ENCODE peak calls at places on chromosomes 2 and 18, in ten cellular contexts. B, A, J, K, C, L, Y, P, V and M are unnamed samples.

GRCh38 chr18:24659837-24660720 is 199.6 kb downstream of the HRH4 start:
- DNase-seq in K (peak; percentile 3), A (no peak), V (peak; percentile 17), P (no peak), B (peak; percentile 17), Y (peak; percentile 61), J (peak; percentile 35), C (no peak), L (peak; percentile 7), M (no peak)

GRCh38 chr2:215994901-215995300 is 18.4 kb downstream of the MREG start:
- DNase-seq in B (no peak), L (no peak), K (no peak), Y (no peak), V (no peak), C (no peak), A (no peak), J (no peak), P (no peak), M (no peak)

GRCh38 chr18:70235478-70235877 is 30.0 kb upstream of the RTTN start:
- DNase-seq in K (no peak), B (no peak), C (no peak), Y (no peak), L (no peak), J (no peak), V (no peak), A (no peak), P (no peak), M (no peak)

GRCh38 chr2:209422191-209422754 is 1.6 kb upstream of the MAP2 start:
- DNase-seq in P (no peak), K (no peak), V (no peak), J (no peak), C (no peak), B (no peak), A (no peak), Y (peak; percentile 12), L (peak; percentile 11), M (no peak)

GRCh38 chr2:176188218-176188968 is at the start of gene HOXD1:
- DNase-seq in V (no peak), J (no peak), B (peak; percentile 49), L (peak; percentile 22), P (peak; percentile 54), Y (peak; percentile 84), K (no peak), A (no peak), C (no peak), M (no peak)

GRCh38 chr2:16123881-16124780 is 183.8 kb downstream of the MYCN start:
- DNase-seq in C (no peak), K (no peak), L (no peak), Y (no peak), B (no peak), J (no peak), P (no peak), A (no peak), V (no peak), M (no peak)

GRCh38 chr18:39724652-39725051 is 2159.1 kb upstream of the CELF4 start:
- DNase-seq in L (no peak), K (no peak), J (no peak), B (no peak), P (no peak), V (no peak), Y (peak; percentile 14), A (no peak), C (no peak), M (no peak)

GRCh38 chr18:74148543-74149070 is 284 bp downstream of the TIMM21 start:
- DNase-seq in B (no peak), V (no peak), A (no peak), K (no peak), J (no peak), L (no peak), P (no peak), C (no peak), Y (no peak), M (no peak)

GRCh38 chr2:56749152-56749752 is 565.5 kb downstream of the CCDC85A start:
- DNase-seq in B (peak; percentile 4), J (peak; percentile 55), Y (peak; percentile 58), L (peak; percentile 54), V (no peak), K (peak; percentile 56), A (peak; percentile 43), P (peak; percentile 2), C (no peak), M (no peak)

GRCh38 chr2:44844651-44845270 is 96.7 kb upstream of the SIX3 start:
- DNase-seq in P (no peak), V (no peak), A (no peak), Y (peak; percentile 29), J (no peak), K (no peak), B (no peak), C (no peak), L (no peak), M (no peak)

GRCh38 chr18:42654561-42654960 is 460.9 kb downstream of the RIT2 start:
- DNase-seq in V (no peak), C (no peak), K (peak; percentile 2), B (no peak), A (no peak), J (no peak), Y (peak; percentile 4), P (no peak), L (no peak), M (no peak)

GRCh38 chr2:33598472-33599174 is 476 bp downstream of the FAM98A start:
- DNase-seq in J (peak; percentile 68), V (peak; percentile 50), K (peak; percentile 79), P (peak; percentile 56), Y (peak; percentile 81), L (no peak), B (peak; percentile 53), C (peak; percentile 51), A (peak; percentile 49), M (no peak)

GRCh38 chr2:25207078-25207545 is 38.7 kb upstream of the POMC start:
- DNase-seq in K (no peak), V (no peak), P (peak; percentile 58), L (no peak), J (no peak), Y (no peak), B (no peak), A (no peak), C (no peak), M (no peak)

GRCh38 chr2:40451926-40452605 is at the start of gene SLC8A1:
- DNase-seq in C (peak; percentile 62), B (peak; percentile 20), K (no peak), L (no peak), V (no peak), A (no peak), Y (peak; percentile 78), J (peak; percentile 30), P (peak; percentile 46), M (no peak)

GRCh38 chr18:49002045-49002444 is 51.3 kb upstream of the SMAD7 start:
- DNase-seq in C (no peak), V (no peak), Y (no peak), P (no peak), L (no peak), B (no peak), K (no peak), J (no peak), A (no peak), M (no peak)